ENCODE peak calls at places on chromosomes 1 and 21, in five cellular contexts. V is effector memory CD4-positive, alpha-beta T cell; G is tibial artery; E is ovary; N is lower lobe of right lung. R is an unnamed sample.

GRCh38 chr1:210087058-210087457 is 145.5 kb upstream of the SERTAD4 start:
- DNase-seq in N (no peak), V (no peak), G (no peak), E (no peak), R (no peak)

GRCh38 chr21:32826317-32827167 is 55.0 kb upstream of the PAXBP1 start:
- DNase-seq in G (no peak), V (no peak), N (no peak), E (no peak), R (no peak)

GRCh38 chr1:235843458-235843857 is 23.2 kb downstream of the LYST start:
- DNase-seq in G (no peak), N (no peak), V (no peak), E (no peak), R (no peak)

GRCh38 chr1:34785875-34786470 is 5.0 kb downstream of the GJB3 start:
- DNase-seq in N (no peak), E (no peak), G (peak; percentile 38), V (no peak), R (peak; percentile 59)

GRCh38 chr1:159188375-159188788 is 16.3 kb upstream of the ACKR1 start:
- DNase-seq in E (peak; percentile 63), V (no peak), G (peak; percentile 71), N (peak; percentile 75), R (peak; percentile 72)

GRCh38 chr1:239053269-239053668 is 333.1 kb upstream of the CHRM3 start:
- DNase-seq in N (no peak), G (no peak), V (no peak), E (no peak), R (no peak)

GRCh38 chr1:33762099-33762830 is 101.6 kb upstream of the HMGB4 start:
- DNase-seq in G (no peak), E (no peak), N (no peak), V (no peak), R (no peak)

GRCh38 chr1:23661887-23662286 is 29.7 kb upstream of the RPL11 start:
- DNase-seq in G (no peak), V (no peak), N (no peak), E (no peak), R (no peak)

GRCh38 chr1:183223467-183223866 is 37.4 kb downstream of the LAMC2 start:
- DNase-seq in N (no peak), E (no peak), V (no peak), G (no peak), R (no peak)

GRCh38 chr1:17213433-17214148 is 8.7 kb downstream of the PADI1 start:
- DNase-seq in V (no peak), N (no peak), E (no peak), G (no peak), R (no peak)

GRCh38 chr1:236193184-236193583 is 50.8 kb downstream of the GPR137B start:
- DNase-seq in N (no peak), V (no peak), G (no peak), E (no peak), R (no peak)

GRCh38 chr21:34743285-34743684 is 74.5 kb downstream of the CLIC6 start:
- DNase-seq in N (no peak), V (no peak), G (no peak), E (no peak), R (no peak)

GRCh38 chr1:204937901-204938300 is 67.2 kb downstream of the NFASC start:
- DNase-seq in N (no peak), E (no peak), G (no peak), V (no peak), R (no peak)

GRCh38 chr1:108121361-108122143 is 78.6 kb downstream of the SLC25A24 start:
- DNase-seq in G (no peak), N (no peak), V (no peak), E (no peak), R (no peak)

GRCh38 chr1:229229721-229230135 is 41.2 kb upstream of the RAB4A start:
- DNase-seq in E (peak; percentile 73), G (peak; percentile 89), V (no peak), N (no peak), R (no peak)

GRCh38 chr1:57550092-57550491 is 126.2 kb upstream of the DAB1 start:
- DNase-seq in N (no peak), V (no peak), G (no peak), E (no peak), R (no peak)

GRCh38 chr1:225694151-225694603 is 41.3 kb upstream of the ENAH start:
- DNase-seq in V (no peak), N (no peak), E (no peak), G (peak; percentile 61), R (peak; percentile 66)

GRCh38 chr1:167602840-167603239 is 27.2 kb upstream of the RCSD1 start:
- DNase-seq in V (no peak), G (no peak), E (no peak), N (no peak), R (no peak)

GRCh38 chr1:203744008-203744972 is 20.7 kb upstream of the LAX1 start:
- DNase-seq in V (peak; percentile 18), E (peak; percentile 72), G (peak; percentile 81), N (no peak), R (peak; percentile 77)

GRCh38 chr1:116340506-116341240 is 32.4 kb upstream of the ATP1A1 start:
- DNase-seq in N (no peak), V (no peak), G (no peak), E (no peak), R (no peak)

GRCh38 chr1:110477041-110477440 is 26.1 kb downstream of the PROK1 start:
- DNase-seq in G (no peak), V (no peak), E (no peak), N (no peak), R (no peak)

GRCh38 chr21:46392921-46393320 is 65.8 kb upstream of the DIP2A start:
- DNase-seq in N (peak; percentile 39), E (peak; percentile 89), G (no peak), V (no peak), R (no peak)

GRCh38 chr1:107935396-107936064 is 29.4 kb downstream of the VAV3 start:
- DNase-seq in G (no peak), V (no peak), E (no peak), N (no peak), R (no peak)

GRCh38 chr1:77126309-77126708 is 92.9 kb downstream of the PIGK start:
- DNase-seq in V (no peak), E (no peak), G (no peak), N (no peak), R (no peak)

GRCh38 chr1:27394925-27395324 is 2.5 kb downstream of the GPR3 start:
- DNase-seq in G (peak; percentile 60), V (no peak), N (no peak), E (no peak), R (no peak)

GRCh38 chr1:24793762-24794161 is 48.5 kb downstream of the CLIC4 start:
- DNase-seq in V (no peak), E (no peak), N (no peak), G (no peak), R (no peak)
- H3K27ac ChIP-seq in V (no peak overlapping the region), E (no peak overlapping the region), N (no peak overlapping the region), G (peak overlapping the region; percentile 72), R (peak overlapping the region; percentile 83)

GRCh38 chr1:8572106-8572505 is 245.3 kb downstream of the RERE start:
- DNase-seq in G (no peak), N (no peak), E (no peak), V (no peak), R (no peak)

GRCh38 chr1:8568837-8569236 is 248.6 kb downstream of the RERE start:
- DNase-seq in N (no peak), V (no peak), E (no peak), G (no peak), R (no peak)

GRCh38 chr1:8571200-8571984 is 246.0 kb downstream of the RERE start:
- DNase-seq in E (no peak), G (no peak), N (no peak), V (no peak), R (no peak)

GRCh38 chr1:8569242-8569641 is 248.2 kb downstream of the RERE start:
- DNase-seq in N (no peak), E (no peak), G (no peak), V (no peak), R (no peak)

DNA sequence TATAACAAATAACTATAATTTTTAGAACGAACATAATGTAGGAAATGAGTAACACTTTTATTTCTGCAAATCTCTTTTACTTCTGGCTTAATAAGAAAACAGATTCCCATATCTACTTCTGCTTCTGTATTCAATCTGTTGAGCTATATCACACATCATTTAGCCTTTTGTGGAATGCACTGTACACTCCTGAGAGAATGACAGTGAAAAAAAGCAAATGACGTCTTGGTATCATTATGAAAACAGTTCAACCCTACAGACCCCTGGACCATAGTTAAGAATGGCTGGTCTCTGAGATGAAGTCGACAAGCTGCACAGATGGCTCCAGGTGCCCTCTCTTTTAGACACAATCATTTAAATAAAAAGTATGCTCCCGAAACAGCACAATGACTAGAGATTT is 247.0 kb downstream of the RERE start:
- DNase-seq in N (no peak), E (no peak), V (no peak), G (no peak), R (no peak)
- H3K27ac ChIP-seq in N (peak overlapping the region; percentile 42), E (no peak overlapping the region), V (no peak overlapping the region), G (peak overlapping the region; percentile 59), R (peak overlapping the region; percentile 45)

GRCh38 chr1:156936721-156937220 is 16.3 kb downstream of the LRRC71 start:
- DNase-seq in E (no peak), N (no peak), G (no peak), V (no peak), R (no peak)

GRCh38 chr1:156937883-156938282 is 17.5 kb downstream of the LRRC71 start:
- DNase-seq in N (no peak), E (no peak), V (no peak), G (no peak), R (no peak)

GRCh38 chr1:156936191-156936590 is 15.8 kb downstream of the LRRC71 start:
- DNase-seq in E (no peak), G (no peak), V (no peak), N (no peak), R (no peak)

GRCh38 chr1:156939786-156940334 is 19.4 kb downstream of the LRRC71 start:
- DNase-seq in E (no peak), N (no peak), G (no peak), V (no peak), R (no peak)

DNA sequence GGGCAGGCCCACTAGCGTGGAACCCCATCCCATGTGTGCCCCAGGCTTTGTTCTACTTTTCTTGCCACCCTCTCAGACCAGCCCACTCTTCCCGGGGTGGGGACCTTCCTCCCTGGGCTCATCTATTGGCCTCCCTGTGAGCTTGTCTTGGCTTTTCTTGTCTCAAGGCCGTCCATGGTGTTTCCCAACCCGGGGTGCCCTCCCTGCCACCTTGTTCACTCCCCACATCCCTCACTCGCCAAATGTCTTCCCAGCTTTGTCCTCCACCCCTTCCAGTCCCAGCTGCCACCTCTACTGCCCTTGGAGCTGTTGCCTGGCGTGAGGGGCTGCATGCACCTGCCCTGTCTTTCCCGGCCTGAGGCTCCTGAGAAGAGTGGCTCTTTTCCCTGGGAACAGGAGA is 18.4 kb downstream of the LRRC71 start:
- DNase-seq in N (no peak), E (no peak), V (no peak), G (no peak), R (no peak)
- H3K27ac ChIP-seq in N (no peak overlapping the region), E (no peak overlapping the region), V (no peak overlapping the region), G (no peak overlapping the region), R (no peak overlapping the region)

DNA sequence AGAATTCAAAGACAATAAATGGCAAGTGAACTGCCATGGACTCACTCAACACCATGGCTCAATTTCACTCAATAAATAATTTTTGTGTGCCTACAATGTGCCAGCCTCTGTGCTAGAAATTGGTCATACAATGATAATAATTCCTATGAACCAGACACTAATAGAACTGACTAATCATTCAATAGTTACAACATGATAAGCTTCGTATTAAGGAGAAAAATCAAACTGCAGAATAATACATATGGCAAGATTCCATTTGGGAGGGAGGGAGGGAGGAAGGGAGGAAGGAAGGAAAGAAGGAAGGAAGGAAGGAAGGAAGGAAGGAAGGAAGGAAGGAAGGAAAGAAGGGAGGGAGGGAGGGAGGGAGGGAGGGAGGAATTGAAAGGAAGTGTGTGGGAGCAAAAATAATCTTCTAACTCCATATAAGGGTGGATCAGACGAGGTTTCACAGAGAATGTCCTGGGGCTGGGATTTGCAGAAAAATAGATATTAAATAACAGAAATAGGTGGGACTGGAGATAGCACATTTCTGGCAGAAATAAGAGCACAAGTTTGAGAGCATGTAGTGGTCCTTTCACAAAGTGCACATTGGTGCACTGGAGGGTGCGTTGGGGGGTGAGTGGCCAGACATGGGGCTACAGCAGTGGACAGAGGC is 52.9 kb downstream of the JAK1 start:
- DNase-seq in G (no peak), V (no peak), E (no peak), N (no peak), R (no peak)
- H3K27ac ChIP-seq in G (no peak overlapping the region), V (no peak overlapping the region), E (no peak overlapping the region), N (no peak overlapping the region), R (no peak overlapping the region)